ENCODE peak calls at places on chromosomes 7 and 10, in six cellular contexts. Z, I, B, T, Y and K are unnamed samples.

GRCh38 chr7:30932562-30932961 is 20.9 kb downstream of the AQP1 start:
- DNase-seq in Z (no peak), I (no peak), B (no peak), T (no peak), Y (no peak), K (no peak)

GRCh38 chr7:36303202-36304098 is 86.2 kb upstream of the ANLN start:
- DNase-seq in Z (peak), I (peak), B (no peak), T (no peak), Y (peak), K (no peak)

GRCh38 chr7:54967384-54967783 is 51.4 kb upstream of the EGFR start:
- DNase-seq in Z (no peak), I (no peak), B (no peak), T (no peak), Y (no peak), K (no peak)

GRCh38 chr10:98338318-98338717 is 70.3 kb upstream of the LOXL4 start:
- DNase-seq in Z (peak), I (no peak), B (no peak), T (no peak), Y (no peak), K (no peak)

GRCh38 chr7:22452142-22452763 is 47.7 kb downstream of the STEAP1B start:
- DNase-seq in Z (peak), I (peak), B (peak), T (peak), Y (peak), K (peak)

GRCh38 chr7:226281-226882 is 34.0 kb downstream of the FAM20C start:
- DNase-seq in Z (no peak), I (no peak), B (no peak), T (no peak), Y (no peak), K (no peak)

GRCh38 chr10:78864761-78865517 is 203.8 kb upstream of the ZMIZ1 start:
- DNase-seq in Z (no peak), I (no peak), B (no peak), T (no peak), Y (no peak), K (no peak)

GRCh38 chr10:44384601-44385422 is at the start of gene CXCL12:
- DNase-seq in Z (no peak), I (no peak), B (no peak), T (no peak), Y (no peak), K (no peak)

GRCh38 chr7:1549357-1550004 is 6.5 kb downstream of the TMEM184A start:
- DNase-seq in Z (no peak), I (no peak), B (no peak), T (no peak), Y (no peak), K (no peak)

GRCh38 chr10:132175907-132176581 is 10.7 kb upstream of the DPYSL4 start:
- DNase-seq in Z (no peak), I (no peak), B (no peak), T (no peak), Y (peak), K (no peak)

GRCh38 chr10:86699541-86699940 is 31.2 kb downstream of the LDB3 start:
- DNase-seq in Z (no peak), I (no peak), B (no peak), T (no peak), Y (no peak), K (no peak)

GRCh38 chr10:45239642-45240041 is 75.8 kb downstream of the OR13A1 start:
- DNase-seq in Z (no peak), I (no peak), B (no peak), T (no peak), Y (no peak), K (no peak)

GRCh38 chr10:122407375-122408125 is 33.0 kb downstream of the PLEKHA1 start:
- DNase-seq in Z (no peak), I (no peak), B (no peak), T (no peak), Y (no peak), K (no peak)

GRCh38 chr7:99102809-99103690 is 40.9 kb downstream of the SMURF1 start:
- DNase-seq in Z (no peak), I (no peak), B (no peak), T (no peak), Y (no peak), K (no peak)

GRCh38 chr7:151126500-151127137 is 40.3 kb downstream of the AGAP3 start:
- DNase-seq in Z (no peak), I (no peak), B (no peak), T (no peak), Y (no peak), K (no peak)

GRCh38 chr7:151125835-151126481 is 39.7 kb downstream of the AGAP3 start:
- DNase-seq in Z (no peak), I (no peak), B (no peak), T (no peak), Y (no peak), K (no peak)

GRCh38 chr7:151124899-151125399 is 38.7 kb downstream of the AGAP3 start:
- DNase-seq in Z (no peak), I (no peak), B (no peak), T (no peak), Y (no peak), K (no peak)

GRCh38 chr7:151124205-151124880 is 38.1 kb downstream of the AGAP3 start:
- DNase-seq in Z (no peak), I (no peak), B (no peak), T (no peak), Y (no peak), K (no peak)

DNA sequence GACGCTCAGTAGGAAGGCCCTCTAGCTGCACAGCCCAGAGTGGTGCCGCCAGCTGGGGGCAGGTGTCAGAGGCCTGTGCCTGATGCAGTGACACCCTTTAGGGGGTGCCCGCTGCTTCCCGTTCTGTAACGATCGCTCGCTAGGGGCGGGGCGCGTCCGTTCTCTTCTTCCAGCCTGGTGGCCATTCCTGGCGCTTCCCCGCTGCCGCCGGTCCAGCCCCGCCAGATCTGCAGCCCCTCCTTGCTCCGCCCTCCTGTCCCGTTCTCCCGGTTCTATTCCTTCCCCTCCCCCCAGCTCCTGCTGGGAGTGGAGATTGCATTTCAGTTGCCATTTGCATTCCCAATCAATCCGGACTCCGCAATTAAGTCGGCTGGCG is 39.2 kb downstream of the AGAP3 start:
- DNase-seq in Z (no peak), I (no peak), B (no peak), T (no peak), Y (no peak), K (no peak)
- TF ChIP-seq CTCF in Z (no peak), I (no peak), B (no peak), T (no peak), Y (no peak), K (no peak)

DNA sequence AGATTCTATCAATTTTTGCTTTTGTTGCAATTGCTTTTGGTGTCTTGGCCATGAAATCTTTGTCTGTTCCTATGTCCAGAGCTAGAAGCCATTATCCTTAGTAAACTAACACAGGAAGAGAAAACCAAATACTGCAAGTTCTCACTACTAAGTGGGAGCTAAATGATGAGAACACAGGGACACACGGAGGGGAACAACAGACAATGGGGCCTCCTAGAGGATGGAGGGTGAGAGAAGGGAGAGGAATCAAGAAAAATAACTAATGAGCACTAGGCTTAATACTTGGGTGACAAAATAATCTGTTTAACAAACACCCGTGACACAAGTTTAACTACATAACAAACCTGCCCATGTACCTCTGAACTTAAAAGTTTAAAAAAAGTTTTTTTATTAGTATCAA is 78.2 kb downstream of the ANKRD26 start:
- DNase-seq in Z (no peak), I (no peak), B (no peak), T (no peak), Y (no peak), K (no peak)
- TF ChIP-seq CTCF in Z (no peak), I (no peak), B (no peak), T (no peak), Y (no peak), K (no peak)

GRCh38 chr7:21251166-21251806 is 176.6 kb upstream of the SP4 start:
- DNase-seq in Z (no peak), I (no peak), B (no peak), T (no peak), Y (no peak), K (no peak)
- TF ChIP-seq CTCF in Z (no peak), I (no peak), B (no peak), T (no peak), Y (no peak), K (no peak)

GRCh38 chr7:123639646-123640045 is 16.0 kb upstream of the LMOD2 start:
- DNase-seq in Z (no peak), I (no peak), B (no peak), T (no peak), Y (no peak), K (no peak)

GRCh38 chr7:123637878-123638277 is 17.8 kb upstream of the LMOD2 start:
- DNase-seq in Z (no peak), I (no peak), B (no peak), T (no peak), Y (no peak), K (no peak)

GRCh38 chr7:123635551-123636359 is 19.9 kb upstream of the LMOD2 start:
- DNase-seq in Z (no peak), I (no peak), B (peak), T (no peak), Y (no peak), K (no peak)

GRCh38 chr7:123640583-123640982 is 15.1 kb upstream of the LMOD2 start:
- DNase-seq in Z (no peak), I (no peak), B (no peak), T (no peak), Y (no peak), K (no peak)

DNA sequence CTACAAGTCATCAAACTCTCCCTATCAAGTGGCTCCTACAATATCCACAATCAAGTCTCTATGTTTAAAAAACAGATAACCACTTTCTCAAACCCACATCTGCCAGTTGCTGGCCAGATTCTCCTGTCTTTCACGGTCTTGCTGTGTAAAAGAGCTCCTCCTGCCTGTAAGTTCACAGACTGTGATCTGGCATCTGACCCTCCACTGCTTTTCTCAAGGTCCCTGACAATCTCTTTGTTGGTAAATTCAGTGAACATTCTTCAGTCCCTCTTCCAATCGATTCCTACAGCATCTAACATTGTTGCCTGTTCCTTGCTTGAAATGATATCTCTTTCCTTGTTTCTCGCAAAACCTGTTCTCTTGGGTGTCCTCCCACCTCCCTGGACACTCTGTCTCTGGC is 18.5 kb upstream of the LMOD2 start:
- DNase-seq in Z (no peak), I (no peak), B (no peak), T (no peak), Y (no peak), K (no peak)
- TF ChIP-seq CTCF in Z (no peak), I (no peak), B (no peak), T (no peak), Y (no peak), K (no peak)

GRCh38 chr7:150417863-150418262 is 32.6 kb upstream of the GIMAP8 start:
- DNase-seq in Z (no peak), I (peak), B (no peak), T (no peak), Y (peak), K (no peak)
- TF ChIP-seq CTCF in Z (no peak), I (no peak), B (peak), T (no peak), Y (no peak), K (no peak)